ENCODE peak calls at places on chromosomes 13 and 19, in ten cellular contexts. I is NCI-H1930; F is ovary; K is heart right ventricle; C is heart left ventricle; T is activated gamma-delta T cell treated with anti-CD3 and anti-CD28 coated beads, Interleukin-2, amount 50 U/mL, for 16 hours; V is germinal center; H is KBM-7; O is kidney epithelial cell; W is NCI-H1092. Y is an unnamed sample.

GRCh38 chr13:107299717-107300116 is 731.8 kb upstream of the ARGLU1 start:
- DNase-seq in I (peak; percentile 29), F (no peak), K (no peak), C (no peak), T (no peak), V (no peak), H (no peak), O (no peak), W (no peak), Y (no peak)

GRCh38 chr19:31553844-31554215 is 204.6 kb upstream of the TSHZ3 start:
- DNase-seq in I (no peak), F (peak; percentile 28), K (no peak), C (no peak), T (no peak), V (no peak), H (no peak), O (no peak), W (no peak), Y (no peak)

GRCh38 chr19:5961969-5962945 is 15.7 kb downstream of the RANBP3 start:
- DNase-seq in I (peak; percentile 10), F (no peak), K (no peak), C (no peak), T (peak; percentile 54), V (peak; percentile 29), H (peak; percentile 78), O (no peak), W (peak; percentile 95), Y (no peak)

GRCh38 chr13:40336228-40337221 is 329.9 kb downstream of the FOXO1 start:
- DNase-seq in I (no peak), F (no peak), K (no peak), C (no peak), T (no peak), V (no peak), H (no peak), O (no peak), W (peak; percentile 77), Y (no peak)

GRCh38 chr13:51520524-51520923 is 63.7 kb upstream of the WDFY2 start:
- DNase-seq in I (no peak), F (no peak), K (no peak), C (no peak), T (no peak), V (no peak), H (no peak), O (peak; percentile 49), W (no peak), Y (no peak)

GRCh38 chr13:111216166-111216960 is 101.3 kb downstream of the ARHGEF7 start:
- DNase-seq in I (no peak), F (peak; percentile 36), K (no peak), C (no peak), T (no peak), V (peak; percentile 29), H (peak; percentile 51), O (no peak), W (peak; percentile 47), Y (no peak)

GRCh38 chr19:48696353-48697010 is 711 bp downstream of the FUT2 start:
- DNase-seq in I (no peak), F (no peak), K (no peak), C (peak; percentile 55), T (no peak), V (no peak), H (no peak), O (no peak), W (no peak), Y (no peak)

GRCh38 chr19:36573948-36574726 is 1.0 kb upstream of the ZNF529 start:
- DNase-seq in I (no peak), F (no peak), K (no peak), C (no peak), T (no peak), V (no peak), H (peak; percentile 48), O (no peak), W (no peak), Y (no peak)

GRCh38 chr19:15810335-15810734 is 5.1 kb downstream of the OR10H1 start:
- DNase-seq in I (no peak), F (no peak), K (no peak), C (no peak), T (no peak), V (no peak), H (peak; percentile 27), O (no peak), W (no peak), Y (no peak)

GRCh38 chr13:50840327-50840726 is 3.2 kb downstream of the DLEU7 start:
- DNase-seq in I (no peak), F (no peak), K (no peak), C (no peak), T (no peak), V (no peak), H (no peak), O (no peak), W (no peak), Y (no peak)

GRCh38 chr19:10543420-10544241 is at the start of gene ATG4D:
- DNase-seq in I (peak; percentile 50), F (peak; percentile 75), K (peak; percentile 83), C (peak; percentile 75), T (peak; percentile 58), V (peak; percentile 96), H (peak; percentile 63), O (no peak), W (peak; percentile 48), Y (no peak)

GRCh38 chr19:47430041-47430802 is 10.9 kb upstream of the MEIS3 start:
- DNase-seq in I (no peak), F (no peak), K (no peak), C (no peak), T (no peak), V (no peak), H (no peak), O (no peak), W (no peak), Y (no peak)

GRCh38 chr13:95614641-95615245 is 29.8 kb downstream of the DZIP1 start:
- DNase-seq in I (no peak), F (no peak), K (no peak), C (no peak), T (no peak), V (no peak), H (no peak), O (no peak), W (no peak), Y (no peak)

GRCh38 chr13:98279473-98280175 is 102.6 kb upstream of the RNF113B start:
- DNase-seq in I (peak; percentile 33), F (no peak), K (no peak), C (no peak), T (no peak), V (peak; percentile 52), H (peak; percentile 81), O (peak; percentile 81), W (no peak), Y (no peak)

GRCh38 chr19:2785244-2786000 is at the start of gene THOP1:
- DNase-seq in I (peak; percentile 95), F (peak; percentile 99), K (peak; percentile 99), C (peak; percentile 100), T (peak; percentile 98), V (peak; percentile 97), H (peak; percentile 99), O (peak; percentile 92), W (peak; percentile 99), Y (peak; percentile 73)

GRCh38 chr19:35124098-35125060 is 8.8 kb downstream of the FXYD3 start:
- DNase-seq in I (peak; percentile 81), F (peak; percentile 93), K (peak; percentile 96), C (peak; percentile 97), T (peak; percentile 69), V (peak; percentile 95), H (no peak), O (peak; percentile 61), W (no peak), Y (peak; percentile 75)

GRCh38 chr13:23386533-23386932 is 47.0 kb downstream of the SACS start:
- DNase-seq in I (no peak), F (no peak), K (no peak), C (no peak), T (no peak), V (no peak), H (no peak), O (no peak), W (no peak), Y (no peak)

GRCh38 chr13:110680852-110681251 is 25.1 kb downstream of the CARS2 start:
- DNase-seq in I (no peak), F (no peak), K (no peak), C (no peak), T (no peak), V (peak; percentile 33), H (peak; percentile 26), O (no peak), W (no peak), Y (no peak)

GRCh38 chr19:52651956-52652355 is 13.8 kb upstream of the ZNF83 start:
- DNase-seq in I (no peak), F (no peak), K (no peak), C (no peak), T (no peak), V (no peak), H (no peak), O (no peak), W (no peak), Y (no peak)

GRCh38 chr19:18158471-18158870 is 5.5 kb downstream of the PIK3R2 start:
- DNase-seq in I (no peak), F (no peak), K (no peak), C (no peak), T (no peak), V (no peak), H (no peak), O (no peak), W (no peak), Y (no peak)

GRCh38 chr13:31073859-31074718 is 87.6 kb downstream of the HSPH1 start:
- DNase-seq in I (no peak), F (no peak), K (no peak), C (no peak), T (no peak), V (peak; percentile 84), H (no peak), O (no peak), W (no peak), Y (no peak)

GRCh38 chr19:29872224-29872731 is 60.5 kb downstream of the CCNE1 start:
- DNase-seq in I (no peak), F (no peak), K (no peak), C (no peak), T (no peak), V (no peak), H (no peak), O (no peak), W (no peak), Y (no peak)

GRCh38 chr19:6238643-6239281 is 41.0 kb downstream of the MLLT1 start:
- DNase-seq in I (no peak), F (peak; percentile 65), K (peak; percentile 67), C (peak; percentile 62), T (no peak), V (no peak), H (no peak), O (no peak), W (peak; percentile 45), Y (no peak)

GRCh38 chr13:42484396-42484795 is 89.6 kb upstream of the TNFSF11 start:
- DNase-seq in I (no peak), F (no peak), K (no peak), C (no peak), T (no peak), V (no peak), H (no peak), O (no peak), W (no peak), Y (no peak)

Y was measured in keratinocyte.